ENCODE peak calls at places on chromosomes 6 and 20, in seven cellular contexts. One of them, this sample, is unnamed.

GRCh38 chr20:53438368-53438767 is 155.3 kb downstream of the ZNF217 start:
- DNase-seq in hepatocyte: no peak
- DNase-seq in GM12865: no peak
- DNase-seq in CD8-positive, alpha-beta T cell: no peak
- DNase-seq in brain microvascular endothelial cell: no peak
- DNase-seq in MM.1S: no peak
- DNase-seq in AG04450: no peak
- DNase-seq in this sample: no peak

GRCh38 chr6:31888281-31889258 is 8.9 kb downstream of the EHMT2 start:
- DNase-seq in hepatocyte: peak; percentile 46
- DNase-seq in GM12865: peak; percentile 38
- DNase-seq in CD8-positive, alpha-beta T cell: peak; percentile 65
- DNase-seq in brain microvascular endothelial cell: no peak
- DNase-seq in MM.1S: no peak
- DNase-seq in AG04450: no peak
- DNase-seq in this sample: no peak

GRCh38 chr20:24491043-24491756 is 21.8 kb downstream of the SYNDIG1 start:
- DNase-seq in hepatocyte: no peak
- DNase-seq in GM12865: no peak
- DNase-seq in CD8-positive, alpha-beta T cell: no peak
- DNase-seq in brain microvascular endothelial cell: no peak
- DNase-seq in MM.1S: no peak
- DNase-seq in AG04450: no peak
- DNase-seq in this sample: no peak

GRCh38 chr6:43292763-43293318 is 5.2 kb upstream of the SLC22A7 start:
- DNase-seq in hepatocyte: no peak
- DNase-seq in GM12865: no peak
- DNase-seq in CD8-positive, alpha-beta T cell: no peak
- DNase-seq in brain microvascular endothelial cell: no peak
- DNase-seq in MM.1S: no peak
- DNase-seq in AG04450: no peak
- DNase-seq in this sample: no peak

GRCh38 chr20:16520154-16520553 is 53.1 kb downstream of the KIF16B start:
- DNase-seq in hepatocyte: no peak
- DNase-seq in GM12865: no peak
- DNase-seq in CD8-positive, alpha-beta T cell: no peak
- DNase-seq in brain microvascular endothelial cell: no peak
- DNase-seq in MM.1S: no peak
- DNase-seq in AG04450: no peak
- DNase-seq in this sample: no peak

GRCh38 chr6:158629376-158630221 is 14.9 kb downstream of the DYNLT1 start:
- DNase-seq in hepatocyte: no peak
- DNase-seq in GM12865: no peak
- DNase-seq in CD8-positive, alpha-beta T cell: peak; percentile 47
- DNase-seq in brain microvascular endothelial cell: no peak
- DNase-seq in MM.1S: no peak
- DNase-seq in AG04450: no peak
- DNase-seq in this sample: no peak

GRCh38 chr6:113732384-113732966 is 124.7 kb upstream of the MARCKS start:
- DNase-seq in hepatocyte: peak; percentile 30
- DNase-seq in GM12865: no peak
- DNase-seq in CD8-positive, alpha-beta T cell: no peak
- DNase-seq in brain microvascular endothelial cell: no peak
- DNase-seq in MM.1S: no peak
- DNase-seq in AG04450: no peak
- DNase-seq in this sample: peak; percentile 23

GRCh38 chr6:119541132-119541905 is 191.8 kb upstream of the MAN1A1 start:
- DNase-seq in hepatocyte: peak; percentile 58
- DNase-seq in GM12865: no peak
- DNase-seq in CD8-positive, alpha-beta T cell: no peak
- DNase-seq in brain microvascular endothelial cell: peak; percentile 53
- DNase-seq in MM.1S: no peak
- DNase-seq in AG04450: peak; percentile 98
- DNase-seq in this sample: peak; percentile 95

GRCh38 chr6:11009353-11009752 is 34.8 kb downstream of the ELOVL2 start:
- DNase-seq in hepatocyte: peak; percentile 31
- DNase-seq in GM12865: peak; percentile 51
- DNase-seq in CD8-positive, alpha-beta T cell: no peak
- DNase-seq in brain microvascular endothelial cell: no peak
- DNase-seq in MM.1S: peak; percentile 75
- DNase-seq in AG04450: no peak
- DNase-seq in this sample: no peak

GRCh38 chr6:11132191-11132590 is 20.7 kb upstream of the ERVFRD-1 start:
- DNase-seq in hepatocyte: no peak
- DNase-seq in GM12865: no peak
- DNase-seq in CD8-positive, alpha-beta T cell: no peak
- DNase-seq in brain microvascular endothelial cell: no peak
- DNase-seq in MM.1S: no peak
- DNase-seq in AG04450: no peak
- DNase-seq in this sample: no peak

GRCh38 chr6:57216235-57217101 is 5.6 kb downstream of the RAB23 start:
- DNase-seq in hepatocyte: no peak
- DNase-seq in GM12865: no peak
- DNase-seq in CD8-positive, alpha-beta T cell: no peak
- DNase-seq in brain microvascular endothelial cell: no peak
- DNase-seq in MM.1S: no peak
- DNase-seq in AG04450: no peak
- DNase-seq in this sample: no peak

GRCh38 chr6:169845426-169846285 is 94.2 kb downstream of the ERMARD start:
- DNase-seq in hepatocyte: no peak
- DNase-seq in GM12865: no peak
- DNase-seq in CD8-positive, alpha-beta T cell: no peak
- DNase-seq in brain microvascular endothelial cell: no peak
- DNase-seq in MM.1S: no peak
- DNase-seq in AG04450: no peak
- DNase-seq in this sample: no peak

GRCh38 chr6:11613858-11614257 is 76.3 kb downstream of the TMEM170B start:
- DNase-seq in hepatocyte: no peak
- DNase-seq in GM12865: no peak
- DNase-seq in CD8-positive, alpha-beta T cell: no peak
- DNase-seq in brain microvascular endothelial cell: peak; percentile 94
- DNase-seq in MM.1S: no peak
- DNase-seq in AG04450: peak; percentile 93
- DNase-seq in this sample: peak; percentile 93

GRCh38 chr6:92446052-92446451 is 973.3 kb downstream of the EPHA7 start:
- DNase-seq in hepatocyte: no peak
- DNase-seq in GM12865: no peak
- DNase-seq in CD8-positive, alpha-beta T cell: no peak
- DNase-seq in brain microvascular endothelial cell: no peak
- DNase-seq in MM.1S: no peak
- DNase-seq in AG04450: no peak
- DNase-seq in this sample: no peak

GRCh38 chr6:169240591-169241390 is 12.9 kb downstream of the THBS2 start:
- DNase-seq in hepatocyte: no peak
- DNase-seq in GM12865: no peak
- DNase-seq in CD8-positive, alpha-beta T cell: no peak
- DNase-seq in brain microvascular endothelial cell: no peak
- DNase-seq in MM.1S: no peak
- DNase-seq in AG04450: no peak
- DNase-seq in this sample: no peak

GRCh38 chr6:159916237-159916636 is 25.4 kb downstream of the MAS1 start:
- DNase-seq in hepatocyte: no peak
- DNase-seq in GM12865: no peak
- DNase-seq in CD8-positive, alpha-beta T cell: no peak
- DNase-seq in brain microvascular endothelial cell: no peak
- DNase-seq in MM.1S: no peak
- DNase-seq in AG04450: no peak
- DNase-seq in this sample: no peak

GRCh38 chr20:5402903-5403531 is 86.3 kb upstream of the PROKR2 start:
- DNase-seq in hepatocyte: peak; percentile 35
- DNase-seq in GM12865: peak; percentile 51
- DNase-seq in CD8-positive, alpha-beta T cell: no peak
- DNase-seq in brain microvascular endothelial cell: peak; percentile 36
- DNase-seq in MM.1S: peak; percentile 21
- DNase-seq in AG04450: no peak
- DNase-seq in this sample: no peak

GRCh38 chr6:93317587-93317986 is 101.8 kb downstream of the EPHA7 start:
- DNase-seq in hepatocyte: no peak
- DNase-seq in GM12865: no peak
- DNase-seq in CD8-positive, alpha-beta T cell: no peak
- DNase-seq in brain microvascular endothelial cell: no peak
- DNase-seq in MM.1S: no peak
- DNase-seq in AG04450: no peak
- DNase-seq in this sample: no peak

GRCh38 chr6:140537834-140538680 is 1163.6 kb upstream of the CITED2 start:
- DNase-seq in hepatocyte: peak; percentile 63
- DNase-seq in GM12865: peak; percentile 36
- DNase-seq in CD8-positive, alpha-beta T cell: no peak
- DNase-seq in brain microvascular endothelial cell: peak; percentile 97
- DNase-seq in MM.1S: no peak
- DNase-seq in AG04450: peak; percentile 94
- DNase-seq in this sample: peak; percentile 100

GRCh38 chr6:128327890-128328289 is 192.5 kb downstream of the PTPRK start:
- DNase-seq in hepatocyte: peak; percentile 8
- DNase-seq in GM12865: peak; percentile 66
- DNase-seq in CD8-positive, alpha-beta T cell: peak; percentile 12
- DNase-seq in brain microvascular endothelial cell: no peak
- DNase-seq in MM.1S: peak; percentile 77
- DNase-seq in AG04450: no peak
- DNase-seq in this sample: no peak

DNA sequence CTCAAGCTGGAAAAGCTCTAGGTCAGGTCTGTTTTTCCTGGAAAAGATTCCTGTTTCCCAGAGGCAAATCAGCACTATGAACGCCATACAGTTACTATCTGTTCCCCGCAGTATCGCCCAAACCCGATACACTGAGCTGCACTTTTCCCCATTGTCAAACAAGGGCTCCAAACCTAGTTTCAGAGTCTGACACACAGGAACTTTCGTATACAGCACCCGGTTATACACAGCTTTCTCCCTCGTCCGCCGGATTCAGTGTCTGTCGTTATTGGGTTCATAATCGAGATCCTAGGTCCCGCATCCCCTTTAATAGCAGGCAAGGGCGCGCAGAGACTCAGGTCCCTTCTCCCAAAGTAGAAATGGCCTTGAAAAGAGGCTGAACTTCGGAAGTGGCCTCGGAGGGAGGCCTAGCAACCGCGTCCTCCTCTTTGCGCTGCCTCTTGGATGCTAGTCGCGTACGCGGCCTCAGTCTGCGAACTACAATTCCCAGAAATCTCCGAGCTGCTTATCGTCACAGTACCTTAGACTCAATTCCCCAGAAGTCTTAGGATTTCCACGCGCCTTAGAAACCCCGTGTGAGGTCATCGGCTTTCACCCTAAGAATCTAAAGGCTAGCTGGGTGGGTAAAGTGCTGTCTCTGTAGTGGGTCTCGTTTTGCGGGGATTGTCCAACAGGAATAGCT is 34.2 kb downstream of the ZNF391 start:
- DNase-seq in hepatocyte: no peak
- DNase-seq in GM12865: no peak
- DNase-seq in CD8-positive, alpha-beta T cell: no peak
- DNase-seq in brain microvascular endothelial cell: no peak
- DNase-seq in MM.1S: no peak
- DNase-seq in AG04450: no peak
- DNase-seq in this sample: no peak
- H3K4me3 ChIP-seq in hepatocyte: no peak overlapping the region
- H3K4me3 ChIP-seq in GM12865: no peak overlapping the region
- H3K4me3 ChIP-seq in CD8-positive, alpha-beta T cell: no peak overlapping the region
- H3K4me3 ChIP-seq in brain microvascular endothelial cell: no peak overlapping the region
- H3K4me3 ChIP-seq in MM.1S: no peak overlapping the region
- H3K4me3 ChIP-seq in AG04450: no peak overlapping the region
- H3K4me3 ChIP-seq in this sample: peak overlapping the region; percentile 28

GRCh38 chr20:32240220-32240619 is 32.5 kb downstream of the POFUT1 start:
- DNase-seq in hepatocyte: no peak
- DNase-seq in GM12865: no peak
- DNase-seq in CD8-positive, alpha-beta T cell: no peak
- DNase-seq in brain microvascular endothelial cell: no peak
- DNase-seq in MM.1S: no peak
- DNase-seq in AG04450: no peak
- DNase-seq in this sample: no peak
- TF ChIP-seq CTCF in hepatocyte: peak; percentile 16
- TF ChIP-seq CTCF in GM12865: no peak
- TF ChIP-seq CTCF in CD8-positive, alpha-beta T cell: no peak
- TF ChIP-seq CTCF in brain microvascular endothelial cell: peak; percentile 17
- TF ChIP-seq CTCF in MM.1S: no peak
- TF ChIP-seq CTCF in AG04450: peak; percentile 20
- TF ChIP-seq CTCF in this sample: peak; percentile 26

GRCh38 chr20:62165762-62166399 is 16.9 kb upstream of the MTG2 start:
- DNase-seq in hepatocyte: no peak
- DNase-seq in GM12865: no peak
- DNase-seq in CD8-positive, alpha-beta T cell: no peak
- DNase-seq in brain microvascular endothelial cell: no peak
- DNase-seq in MM.1S: no peak
- DNase-seq in AG04450: no peak
- DNase-seq in this sample: no peak

GRCh38 chr20:62162765-62163484 is 19.4 kb downstream of the SS18L1 start:
- DNase-seq in hepatocyte: no peak
- DNase-seq in GM12865: no peak
- DNase-seq in CD8-positive, alpha-beta T cell: no peak
- DNase-seq in brain microvascular endothelial cell: no peak
- DNase-seq in MM.1S: no peak
- DNase-seq in AG04450: no peak
- DNase-seq in this sample: no peak

GRCh38 chr20:62164879-62165761 is 17.7 kb upstream of the MTG2 start:
- DNase-seq in hepatocyte: no peak
- DNase-seq in GM12865: no peak
- DNase-seq in CD8-positive, alpha-beta T cell: no peak
- DNase-seq in brain microvascular endothelial cell: no peak
- DNase-seq in MM.1S: no peak
- DNase-seq in AG04450: no peak
- DNase-seq in this sample: no peak

GRCh38 chr20:62163485-62163865 is 19.4 kb upstream of the MTG2 start:
- DNase-seq in hepatocyte: no peak
- DNase-seq in GM12865: no peak
- DNase-seq in CD8-positive, alpha-beta T cell: no peak
- DNase-seq in brain microvascular endothelial cell: no peak
- DNase-seq in MM.1S: no peak
- DNase-seq in AG04450: no peak
- DNase-seq in this sample: no peak

GRCh38 chr20:62163986-62164762 is 18.7 kb upstream of the MTG2 start:
- DNase-seq in hepatocyte: no peak
- DNase-seq in GM12865: no peak
- DNase-seq in CD8-positive, alpha-beta T cell: no peak
- DNase-seq in brain microvascular endothelial cell: no peak
- DNase-seq in MM.1S: no peak
- DNase-seq in AG04450: no peak
- DNase-seq in this sample: no peak
- H3K4me3 ChIP-seq in hepatocyte: no peak overlapping the region
- H3K4me3 ChIP-seq in GM12865: no peak overlapping the region
- H3K4me3 ChIP-seq in CD8-positive, alpha-beta T cell: no peak overlapping the region
- H3K4me3 ChIP-seq in brain microvascular endothelial cell: no peak overlapping the region
- H3K4me3 ChIP-seq in MM.1S: no peak overlapping the region
- H3K4me3 ChIP-seq in AG04450: no peak overlapping the region
- H3K4me3 ChIP-seq in this sample: no peak overlapping the region

DNA sequence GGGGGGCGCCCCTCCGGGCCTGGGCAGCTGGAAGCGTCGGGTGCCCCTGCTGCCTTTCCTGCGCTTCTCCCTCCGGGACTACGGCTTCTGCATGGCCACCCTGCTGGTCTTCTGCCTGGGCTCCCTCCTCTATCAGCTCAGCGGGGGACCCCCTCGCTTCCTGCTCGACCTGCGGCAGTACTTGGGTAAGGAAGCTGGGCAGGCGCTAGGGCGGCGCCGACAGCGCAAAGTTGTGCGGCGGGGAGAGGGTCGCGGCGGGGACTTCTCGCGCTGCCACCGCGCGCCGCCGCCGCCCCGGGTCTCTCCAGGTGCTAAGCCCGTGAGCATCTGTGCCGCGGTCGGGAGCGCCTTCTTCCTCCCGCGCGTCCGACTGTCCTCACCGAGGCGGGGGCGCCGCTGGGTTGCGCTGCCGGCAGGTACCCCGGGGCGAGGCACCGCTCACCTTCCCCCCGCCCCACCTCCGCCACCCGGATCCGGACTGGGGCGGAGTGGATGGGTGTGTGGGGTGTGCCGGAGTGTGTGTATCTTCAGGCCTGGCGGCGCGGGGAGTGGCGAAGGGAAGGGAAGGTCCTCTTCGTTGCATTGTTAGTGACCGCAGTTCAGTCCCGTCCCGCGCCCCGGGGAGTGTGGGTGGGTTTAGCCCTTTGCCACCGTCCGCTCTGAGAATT is 797 bp downstream of the UST start:
- DNase-seq in hepatocyte: peak; percentile 69
- DNase-seq in GM12865: peak; percentile 26
- DNase-seq in CD8-positive, alpha-beta T cell: peak; percentile 65
- DNase-seq in brain microvascular endothelial cell: peak; percentile 26
- DNase-seq in MM.1S: no peak
- DNase-seq in AG04450: no peak
- DNase-seq in this sample: no peak
- TF ChIP-seq CTCF in hepatocyte: no peak
- TF ChIP-seq CTCF in GM12865: no peak
- TF ChIP-seq CTCF in CD8-positive, alpha-beta T cell: no peak
- TF ChIP-seq CTCF in brain microvascular endothelial cell: peak; percentile 12
- TF ChIP-seq CTCF in MM.1S: no peak
- TF ChIP-seq CTCF in AG04450: peak; percentile 14
- TF ChIP-seq CTCF in this sample: no peak